ENCODE peak calls at places on chromosomes 6 and 20, in four cellular contexts. One of them, this sample, is unnamed.

GRCh38 chr20:23226612-23227265 is 123.9 kb upstream of the NXT1 start:
- DNase-seq in sigmoid colon: no peak
- DNase-seq in breast epithelium: no peak
- DNase-seq in K562: no peak
- DNase-seq in this sample: no peak

GRCh38 chr6:168450921-168451320 is 9.9 kb downstream of the SMOC2 start:
- DNase-seq in sigmoid colon: no peak
- DNase-seq in breast epithelium: no peak
- DNase-seq in K562: no peak
- DNase-seq in this sample: no peak

GRCh38 chr6:107106165-107106564 is 9.2 kb downstream of the BEND3 start:
- DNase-seq in sigmoid colon: no peak
- DNase-seq in breast epithelium: no peak
- DNase-seq in K562: no peak
- DNase-seq in this sample: no peak

GRCh38 chr6:33312361-33313104 is 1.3 kb downstream of the TAPBP start:
- DNase-seq in sigmoid colon: peak; percentile 84
- DNase-seq in breast epithelium: peak; percentile 76
- DNase-seq in K562: peak; percentile 68
- DNase-seq in this sample: peak; percentile 73

GRCh38 chr6:16737389-16737788 is 23.9 kb downstream of the ATXN1 start:
- DNase-seq in sigmoid colon: no peak
- DNase-seq in breast epithelium: no peak
- DNase-seq in K562: no peak
- DNase-seq in this sample: no peak

GRCh38 chr20:13819885-13820645 is 35.2 kb downstream of the NDUFAF5 start:
- DNase-seq in sigmoid colon: peak; percentile 77
- DNase-seq in breast epithelium: no peak
- DNase-seq in K562: peak; percentile 35
- DNase-seq in this sample: peak; percentile 23

GRCh38 chr6:37134622-37135191 is 35.2 kb upstream of the PIM1 start:
- DNase-seq in sigmoid colon: peak; percentile 81
- DNase-seq in breast epithelium: no peak
- DNase-seq in K562: no peak
- DNase-seq in this sample: no peak

GRCh38 chr20:46928580-46929132 is 34.0 kb downstream of the EYA2 start:
- DNase-seq in sigmoid colon: peak; percentile 73
- DNase-seq in breast epithelium: no peak
- DNase-seq in K562: no peak
- DNase-seq in this sample: no peak

GRCh38 chr6:22062807-22063408 is 233.9 kb downstream of the PRL start:
- DNase-seq in sigmoid colon: no peak
- DNase-seq in breast epithelium: no peak
- DNase-seq in K562: no peak
- DNase-seq in this sample: no peak

GRCh38 chr6:46040288-46040687 is 24.6 kb upstream of the CLIC5 start:
- DNase-seq in sigmoid colon: no peak
- DNase-seq in breast epithelium: no peak
- DNase-seq in K562: no peak
- DNase-seq in this sample: no peak

GRCh38 chr6:35736293-35736894 is 438 bp upstream of the ARMC12 start:
- DNase-seq in sigmoid colon: peak; percentile 85
- DNase-seq in breast epithelium: peak; percentile 66
- DNase-seq in K562: peak; percentile 73
- DNase-seq in this sample: peak; percentile 68

GRCh38 chr6:34147906-34148701 is 2.2 kb upstream of the GRM4 start:
- DNase-seq in sigmoid colon: peak; percentile 43
- DNase-seq in breast epithelium: peak; percentile 36
- DNase-seq in K562: no peak
- DNase-seq in this sample: no peak

GRCh38 chr6:108260126-108260808 is 573 bp downstream of the SNX3 start:
- DNase-seq in sigmoid colon: peak; percentile 67
- DNase-seq in breast epithelium: no peak
- DNase-seq in K562: peak; percentile 45
- DNase-seq in this sample: peak; percentile 16

GRCh38 chr6:109523478-109523877 is 40.5 kb upstream of the ZBTB24 start:
- DNase-seq in sigmoid colon: no peak
- DNase-seq in breast epithelium: no peak
- DNase-seq in K562: no peak
- DNase-seq in this sample: no peak

GRCh38 chr6:16547586-16547985 is 213.7 kb downstream of the ATXN1 start:
- DNase-seq in sigmoid colon: no peak
- DNase-seq in breast epithelium: no peak
- DNase-seq in K562: no peak
- DNase-seq in this sample: no peak

GRCh38 chr6:53250137-53250760 is 98.5 kb downstream of the ELOVL5 start:
- DNase-seq in sigmoid colon: no peak
- DNase-seq in breast epithelium: no peak
- DNase-seq in K562: no peak
- DNase-seq in this sample: no peak

GRCh38 chr20:58891686-58892125 is 39.2 kb downstream of the GNAS start:
- DNase-seq in sigmoid colon: peak; percentile 70
- DNase-seq in breast epithelium: no peak
- DNase-seq in K562: peak; percentile 81
- DNase-seq in this sample: peak; percentile 22

GRCh38 chr6:104613416-104614001 is 246.2 kb downstream of the HACE1 start:
- DNase-seq in sigmoid colon: no peak
- DNase-seq in breast epithelium: no peak
- DNase-seq in K562: no peak
- DNase-seq in this sample: no peak

GRCh38 chr6:94389218-94389617 is 969.9 kb upstream of the EPHA7 start:
- DNase-seq in sigmoid colon: no peak
- DNase-seq in breast epithelium: no peak
- DNase-seq in K562: no peak
- DNase-seq in this sample: no peak

GRCh38 chr20:47665221-47665991 is 119.9 kb downstream of the SULF2 start:
- DNase-seq in sigmoid colon: no peak
- DNase-seq in breast epithelium: no peak
- DNase-seq in K562: no peak
- DNase-seq in this sample: no peak

GRCh38 chr20:33287884-33288283 is 4.9 kb downstream of the BPIFB1 start:
- DNase-seq in sigmoid colon: no peak
- DNase-seq in breast epithelium: no peak
- DNase-seq in K562: no peak
- DNase-seq in this sample: no peak

GRCh38 chr20:25867776-25868649 is 171.4 kb upstream of the ZNF337 start:
- DNase-seq in sigmoid colon: peak; percentile 89
- DNase-seq in breast epithelium: no peak
- DNase-seq in K562: peak; percentile 18
- DNase-seq in this sample: no peak

GRCh38 chr6:16766043-16766521 is 4.8 kb upstream of the ATXN1 start:
- DNase-seq in sigmoid colon: no peak
- DNase-seq in breast epithelium: no peak
- DNase-seq in K562: no peak
- DNase-seq in this sample: no peak

GRCh38 chr6:135946674-135947073 is 95.2 kb downstream of the PDE7B start:
- DNase-seq in sigmoid colon: no peak
- DNase-seq in breast epithelium: no peak
- DNase-seq in K562: no peak
- DNase-seq in this sample: no peak

GRCh38 chr6:130681028-130681427 is 146.2 kb upstream of the SMLR1 start:
- DNase-seq in sigmoid colon: no peak
- DNase-seq in breast epithelium: no peak
- DNase-seq in K562: no peak
- DNase-seq in this sample: no peak

GRCh38 chr6:100892693-100893092 is 11.6 kb upstream of the ASCC3 start:
- DNase-seq in sigmoid colon: no peak
- DNase-seq in breast epithelium: no peak
- DNase-seq in K562: no peak
- DNase-seq in this sample: no peak

GRCh38 chr20:51360451-51361230 is 181.9 kb downstream of the NFATC2 start:
- DNase-seq in sigmoid colon: peak; percentile 37
- DNase-seq in breast epithelium: no peak
- DNase-seq in K562: no peak
- DNase-seq in this sample: no peak

GRCh38 chr6:84635081-84635745 is 129.2 kb downstream of the TBX18 start:
- DNase-seq in sigmoid colon: no peak
- DNase-seq in breast epithelium: no peak
- DNase-seq in K562: no peak
- DNase-seq in this sample: no peak

GRCh38 chr6:143806282-143807102 is 36.6 kb upstream of the LTV1 start:
- DNase-seq in sigmoid colon: no peak
- DNase-seq in breast epithelium: no peak
- DNase-seq in K562: peak; percentile 80
- DNase-seq in this sample: no peak

GRCh38 chr20:1327241-1327653 is 1.7 kb downstream of the SDCBP2 start:
- DNase-seq in sigmoid colon: peak; percentile 66
- DNase-seq in breast epithelium: no peak
- DNase-seq in K562: no peak
- DNase-seq in this sample: no peak

GRCh38 chr6:39903656-39904055 is 30.6 kb downstream of the MOCS1 start:
- DNase-seq in sigmoid colon: no peak
- DNase-seq in breast epithelium: no peak
- DNase-seq in K562: no peak
- DNase-seq in this sample: no peak

GRCh38 chr6:54873589-54873988 is 27.0 kb downstream of the FAM83B start:
- DNase-seq in sigmoid colon: no peak
- DNase-seq in breast epithelium: no peak
- DNase-seq in K562: no peak
- DNase-seq in this sample: no peak

GRCh38 chr20:47150403-47151152 is 205.9 kb downstream of the ZMYND8 start:
- DNase-seq in sigmoid colon: peak; percentile 59
- DNase-seq in breast epithelium: peak; percentile 63
- DNase-seq in K562: peak; percentile 80
- DNase-seq in this sample: peak; percentile 31

GRCh38 chr20:12252793-12253192 is 335.1 kb downstream of the BTBD3 start:
- DNase-seq in sigmoid colon: no peak
- DNase-seq in breast epithelium: no peak
- DNase-seq in K562: no peak
- DNase-seq in this sample: no peak

GRCh38 chr6:157380458-157380778 is 572 bp upstream of the ZDHHC14 start:
- DNase-seq in sigmoid colon: no peak
- DNase-seq in breast epithelium: no peak
- DNase-seq in K562: no peak
- DNase-seq in this sample: no peak

GRCh38 chr6:157379656-157380457 is 1.1 kb upstream of the ZDHHC14 start:
- DNase-seq in sigmoid colon: peak; percentile 94
- DNase-seq in breast epithelium: peak; percentile 87
- DNase-seq in K562: peak; percentile 82
- DNase-seq in this sample: peak; percentile 65

GRCh38 chr6:157383471-157383870 is 2.5 kb downstream of the ZDHHC14 start:
- DNase-seq in sigmoid colon: no peak
- DNase-seq in breast epithelium: no peak
- DNase-seq in K562: no peak
- DNase-seq in this sample: no peak

GRCh38 chr6:157381631-157382621 is 936 bp downstream of the ZDHHC14 start:
- DNase-seq in sigmoid colon: peak; percentile 77
- DNase-seq in breast epithelium: no peak
- DNase-seq in K562: peak; percentile 83
- DNase-seq in this sample: peak; percentile 48

DNA sequence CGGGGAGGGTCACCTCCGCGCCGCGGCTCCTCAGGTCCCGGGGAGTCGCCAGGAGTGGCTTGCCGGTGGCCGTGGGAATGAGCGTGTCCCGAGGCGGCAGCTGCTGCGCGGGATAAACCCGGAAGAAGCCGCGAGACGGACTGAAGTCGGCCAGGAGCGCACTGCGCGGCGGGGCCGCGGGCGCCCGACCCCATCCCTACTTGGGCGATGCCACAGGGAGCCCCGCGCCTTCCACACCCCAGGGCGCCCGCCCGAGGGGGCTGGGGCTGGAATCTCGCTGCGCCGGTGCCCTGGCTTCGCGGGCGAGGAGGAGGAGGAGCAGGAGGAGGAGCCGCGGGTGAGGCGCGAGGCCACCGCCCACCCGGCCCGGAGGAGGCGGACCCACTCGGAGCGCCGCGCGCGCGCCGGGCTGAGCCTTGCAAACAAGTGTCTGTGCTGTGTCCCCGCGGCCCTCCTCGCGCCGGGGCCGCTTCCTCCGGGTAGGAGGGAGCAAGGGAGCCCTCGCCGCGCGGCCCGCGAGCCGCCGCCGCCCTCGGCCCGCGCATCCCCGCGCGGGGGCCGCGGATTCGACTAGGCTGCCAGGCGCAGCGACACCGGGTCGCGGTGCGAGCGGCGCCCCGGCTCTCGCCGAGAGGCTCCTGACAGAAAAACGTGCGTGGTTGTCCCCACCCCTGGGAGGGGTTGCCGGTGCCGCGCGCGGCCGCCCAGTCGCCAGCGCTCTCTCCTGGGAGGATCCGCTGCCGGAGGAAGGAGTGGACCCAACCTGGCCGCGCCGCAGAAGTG is at the start of gene ZDHHC14:
- DNase-seq in sigmoid colon: peak; percentile 94
- DNase-seq in breast epithelium: peak; percentile 88
- DNase-seq in K562: peak; percentile 92
- DNase-seq in this sample: peak; percentile 71
- TF ChIP-seq POLR2AphosphoS5 in sigmoid colon: peak; percentile 81
- TF ChIP-seq POLR2AphosphoS5 in breast epithelium: peak; percentile 69
- TF ChIP-seq POLR2AphosphoS5 in K562: peak; percentile 59
- TF ChIP-seq POLR2AphosphoS5 in this sample: no peak

GRCh38 chr6:28488916-28489365 is 26.7 kb downstream of the GPX6 start:
- DNase-seq in sigmoid colon: no peak
- DNase-seq in breast epithelium: no peak
- DNase-seq in K562: peak; percentile 34
- DNase-seq in this sample: no peak
- TF ChIP-seq POLR2AphosphoS5 in sigmoid colon: no peak
- TF ChIP-seq POLR2AphosphoS5 in breast epithelium: no peak
- TF ChIP-seq POLR2AphosphoS5 in K562: no peak
- TF ChIP-seq POLR2AphosphoS5 in this sample: no peak

GRCh38 chr6:63816979-63817436 is 181.4 kb downstream of the PHF3 start:
- DNase-seq in sigmoid colon: no peak
- DNase-seq in breast epithelium: no peak
- DNase-seq in K562: no peak
- DNase-seq in this sample: no peak
- TF ChIP-seq POLR2AphosphoS5 in sigmoid colon: no peak
- TF ChIP-seq POLR2AphosphoS5 in breast epithelium: no peak
- TF ChIP-seq POLR2AphosphoS5 in K562: no peak
- TF ChIP-seq POLR2AphosphoS5 in this sample: no peak

DNA sequence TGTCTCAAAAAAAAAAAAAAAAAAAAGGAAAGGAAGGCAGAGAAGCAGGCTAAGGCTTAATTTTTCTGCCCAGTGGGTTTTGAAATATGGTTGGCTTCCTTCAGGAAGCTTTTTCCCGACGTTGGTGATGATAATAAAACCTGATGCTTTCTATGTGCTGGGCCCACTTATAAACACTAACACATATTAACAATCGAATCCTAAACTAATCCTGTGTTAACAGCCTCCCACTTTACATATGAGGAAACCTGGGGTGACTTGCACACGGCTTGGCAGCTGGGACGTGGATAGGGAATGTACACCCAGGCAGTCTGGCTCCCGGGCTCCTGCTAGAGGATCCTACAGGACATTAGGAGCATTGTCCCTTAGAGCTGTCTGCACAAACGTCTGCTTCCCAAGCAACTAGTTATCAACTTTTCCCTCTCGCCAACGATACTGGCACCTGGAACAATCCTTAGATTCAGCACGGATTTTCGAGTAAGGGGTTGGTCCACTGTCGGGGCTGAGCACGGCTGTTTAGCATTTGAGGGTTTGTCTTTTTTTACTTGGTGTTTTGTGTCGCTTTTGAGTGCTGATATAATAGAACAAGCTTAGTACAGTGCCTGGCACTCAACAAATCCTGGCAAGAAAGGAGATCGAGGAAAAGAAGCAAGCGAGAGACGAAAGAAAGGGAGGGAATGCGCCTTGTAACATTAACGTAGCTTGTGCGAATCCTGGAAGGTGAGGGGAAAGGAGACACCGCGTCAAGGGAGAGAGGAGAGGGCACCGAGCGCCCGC is 622 bp upstream of the KIZ start:
- DNase-seq in sigmoid colon: peak; percentile 78
- DNase-seq in breast epithelium: no peak
- DNase-seq in K562: no peak
- DNase-seq in this sample: no peak
- TF ChIP-seq POLR2AphosphoS5 in sigmoid colon: no peak
- TF ChIP-seq POLR2AphosphoS5 in breast epithelium: no peak
- TF ChIP-seq POLR2AphosphoS5 in K562: no peak
- TF ChIP-seq POLR2AphosphoS5 in this sample: no peak

This sample was measured in GM12891.